ENCODE peak calls at places on chromosomes 5 and 9, in four cellular contexts. R is HCT116, Z is GM12891, S is K562. B is an unnamed sample.
A peak's percentile ranks its signal among the peaks of the same experiment; 100 is the strongest.

GRCh38 chr9:109442716-109443115 is 55.4 kb downstream of the PTPN3 start:
- DNase-seq in R (no peak), S (no peak), Z (no peak), B (no peak)

GRCh38 chr5:88952344-88952743 is 69.4 kb upstream of the MEF2C start:
- DNase-seq in R (peak; percentile 1), S (no peak), Z (no peak), B (no peak)

GRCh38 chr5:132751971-132752580 is 4.8 kb downstream of the CCNI2 start:
- DNase-seq in Z (no peak), S (no peak), R (no peak), B (no peak)

GRCh38 chr5:142446131-142446959 is 121.5 kb upstream of the SPRY4 start:
- DNase-seq in S (no peak), R (peak; percentile 80), Z (no peak), B (no peak)

GRCh38 chr9:104931256-104931655 is 3.3 kb upstream of the ABCA1 start:
- DNase-seq in S (no peak), R (no peak), Z (no peak), B (no peak)

GRCh38 chr9:108842610-108843295 is 13.0 kb downstream of the ACTL7B start:
- DNase-seq in R (no peak), S (no peak), Z (no peak), B (no peak)

GRCh38 chr5:54851449-54851848 is 133.9 kb downstream of the ESM1 start:
- DNase-seq in R (no peak), S (no peak), Z (no peak), B (no peak)

GRCh38 chr9:3762076-3762475 is 236.3 kb upstream of the RFX3 start:
- DNase-seq in R (no peak), Z (no peak), S (no peak), B (no peak)

GRCh38 chr9:121201045-121201737 is 478 bp downstream of the RAB14 start:
- DNase-seq in R (no peak), S (peak; percentile 79), Z (peak; percentile 12), B (peak; percentile 85)

GRCh38 chr5:65874241-65874640 is 52.1 kb upstream of the ERBIN start:
- DNase-seq in Z (no peak), R (no peak), S (no peak), B (no peak)

GRCh38 chr5:176151286-176151685 is 86.9 kb upstream of the SIMC1 start:
- DNase-seq in R (no peak), Z (no peak), S (no peak), B (no peak)

GRCh38 chr5:172885594-172886340 is 51.7 kb downstream of the ERGIC1 start:
- DNase-seq in S (no peak), Z (no peak), R (no peak), B (no peak)
- TF ChIP-seq POLR2A in S (no peak), Z (no peak), R (no peak), B (no peak)

DNA sequence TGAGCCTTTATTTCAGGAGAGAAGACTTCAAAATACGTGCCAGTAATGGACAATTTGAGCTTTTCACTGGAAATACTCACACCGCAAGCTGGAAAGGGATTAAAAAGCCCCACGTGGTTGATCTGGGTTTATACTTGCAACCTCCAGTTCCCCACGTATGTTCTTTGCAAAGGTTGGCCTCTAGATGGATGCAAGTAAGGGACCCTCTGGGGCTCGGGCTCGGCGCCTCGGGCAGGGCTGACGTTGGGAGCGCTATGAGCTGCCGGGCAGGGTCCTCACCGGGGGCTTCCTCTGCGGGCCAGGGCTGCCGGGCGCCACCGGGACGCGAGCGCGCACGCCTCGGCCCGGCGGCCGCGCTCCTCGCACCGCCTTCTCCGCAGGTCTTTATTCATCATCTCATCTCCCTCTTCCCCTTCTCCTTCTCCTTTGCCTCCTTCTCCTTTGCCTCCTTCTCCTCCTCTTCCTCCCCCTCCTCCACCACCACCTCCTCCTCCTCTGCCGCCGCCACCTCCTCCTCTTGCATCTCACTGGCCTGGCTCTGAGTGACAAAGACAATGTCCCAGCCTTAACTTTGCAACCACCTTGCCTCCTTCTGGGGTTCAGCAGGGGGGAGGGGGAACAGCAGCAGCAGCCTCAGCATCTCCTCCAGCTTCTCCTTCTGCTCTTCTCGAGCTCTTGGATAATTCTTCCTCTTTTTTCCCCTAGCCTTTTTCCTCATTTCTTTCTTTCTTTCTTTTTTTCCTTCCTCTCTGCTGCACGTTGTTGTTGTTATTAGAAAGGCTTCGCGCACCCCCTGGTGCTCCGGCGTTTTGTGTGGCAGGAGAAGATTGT is 636 bp upstream of the ZNF462 start:
- DNase-seq in S (no peak), R (no peak), Z (no peak), B (no peak)
- TF ChIP-seq POLR2A in S (no peak), R (no peak), Z (no peak), B (no peak)

GRCh38 chr9:97660847-97661246 is 27.2 kb downstream of the NCBP1 start:
- DNase-seq in Z (no peak), S (no peak), R (no peak), B (no peak)
- TF ChIP-seq POLR2A in Z (no peak), S (no peak), R (no peak), B (no peak)

GRCh38 chr9:33289936-33290246 is 425 bp upstream of the NFX1 start:
- DNase-seq in S (no peak), Z (no peak), R (no peak), B (no peak)

GRCh38 chr9:33289501-33289900 is 815 bp upstream of the NFX1 start:
- DNase-seq in Z (no peak), R (no peak), S (no peak), B (peak; percentile 75)

GRCh38 chr9:33290247-33290993 is at the start of gene NFX1:
- DNase-seq in S (peak; percentile 83), R (peak; percentile 95), Z (peak; percentile 87), B (peak; percentile 99)

GRCh38 chr9:33288828-33289483 is 1.4 kb upstream of the NFX1 start:
- DNase-seq in R (no peak), Z (no peak), S (no peak), B (no peak)

GRCh38 chr9:33290994-33291397 is 680 bp downstream of the NFX1 start:
- DNase-seq in Z (no peak), S (no peak), R (peak; percentile 60), B (no peak)
- TF ChIP-seq POLR2A in Z (no peak), S (no peak), R (no peak), B (no peak)

GRCh38 chr5:34929720-34930526 is 564 bp downstream of the DNAJC21 start:
- DNase-seq in Z (peak; percentile 73), R (peak; percentile 73), S (peak; percentile 80), B (peak; percentile 87)

GRCh38 chr5:34930527-34930844 is 1.1 kb downstream of the DNAJC21 start:
- DNase-seq in Z (no peak), R (no peak), S (no peak), B (peak; percentile 75)

GRCh38 chr5:34927785-34928184 is 1.6 kb upstream of the DNAJC21 start:
- DNase-seq in R (no peak), Z (no peak), S (no peak), B (no peak)

GRCh38 chr5:34928267-34928666 is 1.1 kb upstream of the DNAJC21 start:
- DNase-seq in R (no peak), S (no peak), Z (no peak), B (no peak)

DNA sequence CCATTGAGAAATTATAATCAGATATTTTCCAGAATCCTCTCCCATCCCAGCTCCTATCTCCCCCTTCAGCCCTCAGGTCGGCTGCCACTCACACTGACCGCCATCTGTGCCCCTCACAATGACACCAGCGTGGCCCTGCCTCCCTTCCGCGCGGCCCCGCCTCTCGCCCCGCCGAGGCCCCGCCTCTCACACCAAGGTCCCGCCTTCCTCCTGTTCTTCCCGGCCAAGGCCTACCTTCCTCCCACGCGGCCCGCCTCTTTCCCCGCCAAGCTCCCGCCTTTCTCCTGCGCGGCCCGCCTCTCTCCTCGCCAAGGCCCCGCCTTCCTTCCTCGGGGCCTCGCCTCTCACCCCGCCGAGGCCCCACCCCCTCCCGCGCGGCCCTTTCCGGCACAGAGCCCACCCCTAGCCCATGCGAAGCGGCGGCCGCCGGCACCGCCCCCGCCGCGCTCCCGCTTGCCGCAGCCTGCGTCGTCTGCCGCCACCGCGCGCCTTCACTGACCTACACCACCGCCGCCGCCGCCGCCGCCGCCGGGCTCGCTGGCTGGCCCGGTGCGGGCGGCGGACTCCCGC is at the start of gene DNAJC21:
- DNase-seq in S (peak; percentile 97), Z (peak; percentile 93), R (peak; percentile 87), B (peak; percentile 98)
- TF ChIP-seq POLR2A in S (no peak), Z (no peak), R (no peak), B (no peak)

GRCh38 chr9:98931990-98932389 is 11.7 kb upstream of the COL15A1 start:
- DNase-seq in S (peak; percentile 42), Z (no peak), R (no peak), B (peak; percentile 77)

GRCh38 chr9:98929096-98929495 is 14.6 kb upstream of the COL15A1 start:
- DNase-seq in S (no peak), R (no peak), Z (no peak), B (no peak)

GRCh38 chr9:98931543-98931942 is 12.2 kb upstream of the COL15A1 start:
- DNase-seq in R (no peak), Z (no peak), S (peak; percentile 42), B (peak; percentile 85)

GRCh38 chr9:98930792-98931191 is 12.9 kb upstream of the COL15A1 start:
- DNase-seq in Z (no peak), R (no peak), S (no peak), B (no peak)

DNA sequence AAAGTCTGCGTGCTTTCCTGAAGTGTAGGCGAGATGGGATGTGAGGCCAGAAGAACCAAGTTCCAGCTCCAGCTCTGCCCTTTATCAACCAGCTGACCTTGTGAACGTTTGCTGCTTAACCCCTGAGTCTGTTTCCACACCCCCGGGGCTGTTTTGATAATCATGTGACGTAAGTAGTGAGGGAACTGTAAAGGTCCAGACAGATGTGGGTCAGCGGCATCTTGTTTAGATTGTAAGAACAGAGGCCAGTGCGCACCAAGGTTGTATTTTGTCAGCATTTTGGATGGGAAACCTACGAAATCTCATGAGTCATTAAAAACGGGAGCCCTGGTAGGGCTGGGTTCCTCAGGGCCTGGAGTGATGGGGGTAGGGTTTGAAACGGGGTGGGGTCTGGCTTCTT is 13.8 kb upstream of the COL15A1 start:
- DNase-seq in Z (no peak), R (no peak), S (peak; percentile 41), B (peak; percentile 41)
- TF ChIP-seq POLR2A in Z (no peak), R (no peak), S (no peak), B (no peak)

DNA sequence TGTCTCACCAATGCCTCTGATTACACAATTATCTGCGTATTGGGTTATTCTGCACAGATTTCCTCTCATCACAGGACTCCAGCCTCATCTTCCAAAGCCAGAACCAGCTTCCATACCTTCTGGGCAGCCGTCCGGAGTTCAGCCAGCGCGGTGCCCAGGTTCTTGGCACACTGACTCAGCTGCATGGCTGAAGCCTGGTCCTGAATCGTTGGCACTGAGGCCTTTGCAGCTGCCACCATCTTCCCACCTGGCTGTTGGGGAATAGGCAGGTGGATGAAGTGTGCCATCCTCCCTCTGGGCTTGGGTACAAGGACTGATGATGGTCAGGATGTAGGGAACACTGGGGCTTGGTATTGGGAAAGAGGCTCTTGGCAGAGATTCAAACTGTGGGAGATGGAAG is 17.9 kb downstream of the TLN1 start:
- DNase-seq in Z (no peak), S (no peak), R (no peak), B (no peak)
- TF ChIP-seq POLR2A in Z (no peak), S (no peak), R (no peak), B (no peak)

DNA sequence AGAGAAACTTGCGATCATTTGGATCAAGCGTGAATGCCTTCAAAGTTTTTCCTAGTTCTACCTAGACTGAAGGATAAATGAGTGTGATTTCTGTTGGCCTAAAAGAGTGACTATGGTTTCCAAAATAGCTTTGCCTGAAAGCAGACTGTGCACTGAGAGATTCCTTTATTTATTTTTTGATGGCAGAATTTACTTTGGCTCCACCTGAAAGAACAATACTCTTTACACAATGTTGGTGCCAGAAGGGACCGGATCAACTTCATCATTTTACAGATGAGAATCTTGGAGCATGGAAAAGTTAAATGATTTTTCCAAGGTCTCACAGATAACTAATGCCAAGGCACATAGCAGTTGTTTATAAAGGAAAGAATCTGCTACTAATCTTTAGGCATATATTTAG is 199.6 kb downstream of the KCTD16 start:
- DNase-seq in Z (no peak), R (no peak), S (no peak), B (no peak)
- TF ChIP-seq POLR2A in Z (no peak), R (no peak), S (no peak), B (no peak)

GRCh38 chr9:137431416-137431931 is 8.3 kb downstream of the NOXA1 start:
- DNase-seq in Z (no peak), R (no peak), S (no peak), B (no peak)
- TF ChIP-seq POLR2A in Z (no peak), R (no peak), S (no peak), B (no peak)